ENCODE peak calls at places on chromosomes 13 and 19, in five cellular contexts. One of them, this sample, is unnamed. For H3K4me1, the result is how much of the 10 kb centered on the place peaks cover.

GRCh38 chr13:49457221-49457620 is 13.1 kb downstream of the SETDB2 start:
- DNase-seq in heart left ventricle: no peak
- DNase-seq in H9: no peak
- DNase-seq in HCT116: no peak
- DNase-seq in colonic mucosa: no peak
- DNase-seq in this sample: no peak

GRCh38 chr19:17779281-17779930 is 15.5 kb upstream of the B3GNT3 start:
- DNase-seq in heart left ventricle: peak
- DNase-seq in H9: peak
- DNase-seq in HCT116: peak
- DNase-seq in colonic mucosa: peak
- DNase-seq in this sample: no peak

GRCh38 chr13:77184455-77184854 is 142.4 kb downstream of the MYCBP2 start:
- DNase-seq in heart left ventricle: no peak
- DNase-seq in H9: no peak
- DNase-seq in HCT116: no peak
- DNase-seq in colonic mucosa: no peak
- DNase-seq in this sample: no peak

GRCh38 chr19:45632468-45633196 is 6.6 kb downstream of the EML2 start:
- DNase-seq in heart left ventricle: peak
- DNase-seq in H9: peak
- DNase-seq in HCT116: peak
- DNase-seq in colonic mucosa: peak
- DNase-seq in this sample: peak

GRCh38 chr13:39415403-39415802 is 187.6 kb downstream of the LHFPL6 start:
- DNase-seq in heart left ventricle: peak
- DNase-seq in H9: peak
- DNase-seq in HCT116: peak
- DNase-seq in colonic mucosa: peak
- DNase-seq in this sample: peak

GRCh38 chr19:16227837-16228636 is 30.3 kb downstream of the AP1M1 start:
- DNase-seq in heart left ventricle: no peak
- DNase-seq in H9: no peak
- DNase-seq in HCT116: no peak
- DNase-seq in colonic mucosa: no peak
- DNase-seq in this sample: no peak

GRCh38 chr19:16825312-16826168 is 3.7 kb upstream of the SIN3B start:
- DNase-seq in heart left ventricle: peak
- DNase-seq in H9: peak
- DNase-seq in HCT116: no peak
- DNase-seq in colonic mucosa: peak
- DNase-seq in this sample: peak

GRCh38 chr13:42821437-42821836 is 40.1 kb downstream of the FAM216B start:
- DNase-seq in heart left ventricle: no peak
- DNase-seq in H9: no peak
- DNase-seq in HCT116: no peak
- DNase-seq in colonic mucosa: no peak
- DNase-seq in this sample: no peak

GRCh38 chr13:46386996-46387851 is at the start of gene RUBCNL:
- DNase-seq in heart left ventricle: peak
- DNase-seq in H9: peak
- DNase-seq in HCT116: peak
- DNase-seq in colonic mucosa: peak
- DNase-seq in this sample: peak

GRCh38 chr13:41222259-41222852 is 28.0 kb upstream of the KBTBD7 start:
- DNase-seq in heart left ventricle: no peak
- DNase-seq in H9: peak
- DNase-seq in HCT116: peak
- DNase-seq in colonic mucosa: peak
- DNase-seq in this sample: peak

GRCh38 chr13:97030705-97031452 is 36.6 kb upstream of the OXGR1 start:
- DNase-seq in heart left ventricle: no peak
- DNase-seq in H9: no peak
- DNase-seq in HCT116: peak
- DNase-seq in colonic mucosa: no peak
- DNase-seq in this sample: no peak

GRCh38 chr13:94112731-94113130 is 366.8 kb downstream of the DCT start:
- DNase-seq in heart left ventricle: no peak
- DNase-seq in H9: no peak
- DNase-seq in HCT116: no peak
- DNase-seq in colonic mucosa: no peak
- DNase-seq in this sample: no peak

GRCh38 chr13:45167611-45168554 is 33.0 kb downstream of the KCTD4 start:
- DNase-seq in heart left ventricle: peak
- DNase-seq in H9: no peak
- DNase-seq in HCT116: peak
- DNase-seq in colonic mucosa: peak
- DNase-seq in this sample: no peak

GRCh38 chr13:46527237-46527636 is 25.7 kb upstream of the LRCH1 start:
- DNase-seq in heart left ventricle: no peak
- DNase-seq in H9: no peak
- DNase-seq in HCT116: no peak
- DNase-seq in colonic mucosa: no peak
- DNase-seq in this sample: no peak

GRCh38 chr13:19148561-19148960 is 33.1 kb downstream of the TUBA3C start:
- DNase-seq in heart left ventricle: no peak
- DNase-seq in H9: no peak
- DNase-seq in HCT116: no peak
- DNase-seq in colonic mucosa: no peak
- DNase-seq in this sample: no peak

GRCh38 chr13:50197705-50198104 is 182.5 kb downstream of the KCNRG start:
- DNase-seq in heart left ventricle: no peak
- DNase-seq in H9: no peak
- DNase-seq in HCT116: no peak
- DNase-seq in colonic mucosa: no peak
- DNase-seq in this sample: no peak

GRCh38 chr19:28424662-28425430 is 788.1 kb downstream of the UQCRFS1 start:
- DNase-seq in heart left ventricle: no peak
- DNase-seq in H9: no peak
- DNase-seq in HCT116: no peak
- DNase-seq in colonic mucosa: no peak
- DNase-seq in this sample: no peak

GRCh38 chr13:109275848-109276247 is 510.5 kb downstream of the IRS2 start:
- DNase-seq in heart left ventricle: no peak
- DNase-seq in H9: peak
- DNase-seq in HCT116: no peak
- DNase-seq in colonic mucosa: no peak
- DNase-seq in this sample: no peak

GRCh38 chr19:49978324-49978723 is 17.4 kb upstream of the SIGLEC11 start:
- DNase-seq in heart left ventricle: no peak
- DNase-seq in H9: no peak
- DNase-seq in HCT116: no peak
- DNase-seq in colonic mucosa: no peak
- DNase-seq in this sample: no peak

GRCh38 chr19:7373862-7374261 is 25.1 kb downstream of the ARHGEF18 start:
- DNase-seq in heart left ventricle: no peak
- DNase-seq in H9: peak
- DNase-seq in HCT116: peak
- DNase-seq in colonic mucosa: no peak
- DNase-seq in this sample: no peak

GRCh38 chr19:2888739-2889224 is 11.9 kb upstream of the ZNF57 start:
- DNase-seq in heart left ventricle: peak
- DNase-seq in H9: peak
- DNase-seq in HCT116: no peak
- DNase-seq in colonic mucosa: no peak
- DNase-seq in this sample: peak

GRCh38 chr13:48859168-48860105 is 116.3 kb upstream of the FNDC3A start:
- DNase-seq in heart left ventricle: no peak
- DNase-seq in H9: peak
- DNase-seq in HCT116: no peak
- DNase-seq in colonic mucosa: peak
- DNase-seq in this sample: no peak

GRCh38 chr13:42320375-42320787 is 48.4 kb downstream of the AKAP11 start:
- DNase-seq in heart left ventricle: no peak
- DNase-seq in H9: no peak
- DNase-seq in HCT116: no peak
- DNase-seq in colonic mucosa: no peak
- DNase-seq in this sample: no peak

GRCh38 chr19:11375143-11375948 is 880 bp downstream of the SWSAP1 start:
- DNase-seq in heart left ventricle: peak
- DNase-seq in H9: peak
- DNase-seq in HCT116: no peak
- DNase-seq in colonic mucosa: peak
- DNase-seq in this sample: peak

GRCh38 chr19:11377237-11377636 is 2.8 kb downstream of the SWSAP1 start:
- DNase-seq in heart left ventricle: no peak
- DNase-seq in H9: no peak
- DNase-seq in HCT116: no peak
- DNase-seq in colonic mucosa: no peak
- DNase-seq in this sample: no peak

GRCh38 chr19:11379857-11380350 is 4.2 kb downstream of the EPOR start:
- DNase-seq in heart left ventricle: no peak
- DNase-seq in H9: no peak
- DNase-seq in HCT116: no peak
- DNase-seq in colonic mucosa: no peak
- DNase-seq in this sample: no peak

GRCh38 chr19:11378319-11379189 is 4.1 kb downstream of the SWSAP1 start:
- DNase-seq in heart left ventricle: peak
- DNase-seq in H9: peak
- DNase-seq in HCT116: no peak
- DNase-seq in colonic mucosa: peak
- DNase-seq in this sample: peak

DNA sequence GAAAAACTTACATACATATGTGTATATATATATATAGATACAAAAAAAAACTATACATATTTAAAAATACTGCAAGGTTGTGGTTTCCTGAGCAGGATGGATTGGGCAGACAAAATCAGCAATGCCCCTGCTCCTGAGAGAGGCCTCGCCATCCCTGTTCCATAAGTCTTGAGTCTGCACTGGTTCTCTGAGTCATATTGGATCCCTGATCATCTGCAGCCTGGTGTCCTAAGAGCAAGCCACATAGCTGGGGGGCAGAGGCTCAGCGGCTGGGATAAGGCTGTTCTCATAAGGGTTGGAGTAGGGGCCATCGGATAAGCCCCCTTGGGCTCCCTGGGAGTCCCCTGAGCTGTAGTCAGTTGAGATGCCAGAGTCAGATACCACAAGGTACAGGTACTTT is 3.3 kb downstream of the SWSAP1 start:
- DNase-seq in heart left ventricle: no peak
- DNase-seq in H9: no peak
- DNase-seq in HCT116: no peak
- DNase-seq in colonic mucosa: no peak
- DNase-seq in this sample: no peak
- H3K4me1 ChIP-seq in heart left ventricle: under half
- H3K4me1 ChIP-seq in H9: under half
- H3K4me1 ChIP-seq in HCT116: half or more
- H3K4me1 ChIP-seq in colonic mucosa: under half
- H3K4me1 ChIP-seq in this sample: under half

GRCh38 chr19:55666343-55667005 is 8.6 kb upstream of the EPN1 start:
- DNase-seq in heart left ventricle: no peak
- DNase-seq in H9: no peak
- DNase-seq in HCT116: no peak
- DNase-seq in colonic mucosa: no peak
- DNase-seq in this sample: no peak
- H3K4me1 ChIP-seq in heart left ventricle: under half
- H3K4me1 ChIP-seq in H9: under half
- H3K4me1 ChIP-seq in HCT116: under half
- H3K4me1 ChIP-seq in colonic mucosa: under half
- H3K4me1 ChIP-seq in this sample: under half

GRCh38 chr19:43754312-43754561 is 525 bp downstream of the SMG9 start:
- DNase-seq in heart left ventricle: no peak
- DNase-seq in H9: no peak
- DNase-seq in HCT116: no peak
- DNase-seq in colonic mucosa: no peak
- DNase-seq in this sample: no peak
- H3K4me1 ChIP-seq in heart left ventricle: under half
- H3K4me1 ChIP-seq in H9: under half
- H3K4me1 ChIP-seq in HCT116: half or more
- H3K4me1 ChIP-seq in colonic mucosa: under half
- H3K4me1 ChIP-seq in this sample: under half

GRCh38 chr13:91351123-91351522 is 3.6 kb downstream of the MIR17HG start:
- DNase-seq in heart left ventricle: no peak
- DNase-seq in H9: no peak
- DNase-seq in HCT116: no peak
- DNase-seq in colonic mucosa: no peak
- DNase-seq in this sample: no peak
- H3K4me1 ChIP-seq in heart left ventricle: under half
- H3K4me1 ChIP-seq in H9: under half
- H3K4me1 ChIP-seq in HCT116: under half
- H3K4me1 ChIP-seq in colonic mucosa: under half
- H3K4me1 ChIP-seq in this sample: under half

GRCh38 chr19:13089139-13089856 is 13.4 kb downstream of the LYL1 start:
- DNase-seq in heart left ventricle: no peak
- DNase-seq in H9: peak
- DNase-seq in HCT116: no peak
- DNase-seq in colonic mucosa: no peak
- DNase-seq in this sample: no peak

GRCh38 chr19:13090511-13091231 is 12.0 kb downstream of the LYL1 start:
- DNase-seq in heart left ventricle: no peak
- DNase-seq in H9: no peak
- DNase-seq in HCT116: no peak
- DNase-seq in colonic mucosa: no peak
- DNase-seq in this sample: no peak

GRCh38 chr19:13091400-13092161 is 11.1 kb downstream of the LYL1 start:
- DNase-seq in heart left ventricle: peak
- DNase-seq in H9: peak
- DNase-seq in HCT116: no peak
- DNase-seq in colonic mucosa: no peak
- DNase-seq in this sample: no peak

GRCh38 chr19:13087795-13088537 is 14.7 kb downstream of the LYL1 start:
- DNase-seq in heart left ventricle: no peak
- DNase-seq in H9: no peak
- DNase-seq in HCT116: no peak
- DNase-seq in colonic mucosa: no peak
- DNase-seq in this sample: no peak

DNA sequence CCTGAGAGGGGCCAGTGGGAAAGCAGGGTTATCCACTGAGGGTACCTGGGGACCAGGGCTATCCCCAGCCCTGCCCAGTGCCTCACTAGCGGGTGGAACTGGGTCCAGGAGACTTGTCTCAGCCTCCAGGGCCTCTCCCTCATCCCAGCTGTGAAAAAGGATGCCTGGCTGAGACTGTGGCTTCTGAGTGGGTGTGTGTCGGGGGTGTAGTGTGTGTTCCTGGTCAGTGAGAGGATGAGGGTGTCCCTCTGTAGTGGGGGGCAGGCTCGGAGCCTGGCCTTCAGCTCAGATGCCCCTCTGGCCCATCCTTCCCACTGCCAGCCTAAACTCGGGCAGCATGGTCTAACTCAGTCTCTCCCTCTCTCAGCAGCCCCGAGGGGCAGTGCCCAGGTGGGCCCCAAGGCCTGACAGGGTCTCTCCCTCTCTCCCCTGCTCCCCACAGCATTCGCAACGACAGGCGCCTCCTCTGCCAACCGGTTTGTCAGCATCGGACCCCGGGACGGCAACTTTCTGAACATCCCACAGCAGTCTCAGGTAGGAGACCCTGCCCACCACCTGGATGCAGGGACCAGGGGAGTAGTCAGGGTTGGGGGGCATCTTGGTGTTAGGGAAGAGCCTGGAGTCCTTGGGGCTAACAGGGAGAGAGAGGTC is 12.7 kb downstream of the LYL1 start:
- DNase-seq in heart left ventricle: no peak
- DNase-seq in H9: no peak
- DNase-seq in HCT116: no peak
- DNase-seq in colonic mucosa: no peak
- DNase-seq in this sample: no peak
- H3K4me1 ChIP-seq in heart left ventricle: half or more
- H3K4me1 ChIP-seq in H9: under half
- H3K4me1 ChIP-seq in HCT116: under half
- H3K4me1 ChIP-seq in colonic mucosa: under half
- H3K4me1 ChIP-seq in this sample: under half

This sample was measured in pancreas.